ENCODE peak calls at places on chromosomes 5 and 9, in eight cellular contexts. One of them, this sample, is unnamed.

GRCh38 chr9:83032065-83032625 is 30.8 kb downstream of the RASEF start:
- DNase-seq in cardiac fibroblast: no peak
- DNase-seq in foreskin fibroblast: no peak
- DNase-seq in coronary artery: no peak
- DNase-seq in AG04450: no peak
- DNase-seq in cardiac muscle cell: no peak
- DNase-seq in mesendoderm: no peak
- DNase-seq in aorta: no peak
- DNase-seq in this sample: no peak

GRCh38 chr5:91074615-91075014 is 308.5 kb downstream of the ARRDC3 start:
- DNase-seq in AG04450: peak
- DNase-seq in mesendoderm: peak
- DNase-seq in aorta: no peak
- DNase-seq in coronary artery: no peak
- DNase-seq in cardiac fibroblast: peak
- DNase-seq in cardiac muscle cell: peak
- DNase-seq in foreskin fibroblast: peak
- DNase-seq in this sample: peak

GRCh38 chr5:38162625-38163024 is 95.7 kb upstream of the EGFLAM start:
- DNase-seq in foreskin fibroblast: no peak
- DNase-seq in mesendoderm: no peak
- DNase-seq in AG04450: no peak
- DNase-seq in coronary artery: no peak
- DNase-seq in cardiac fibroblast: peak
- DNase-seq in cardiac muscle cell: no peak
- DNase-seq in aorta: no peak
- DNase-seq in this sample: no peak

GRCh38 chr9:33510264-33511183 is 13.5 kb upstream of the ANKRD18B start:
- DNase-seq in cardiac fibroblast: peak
- DNase-seq in cardiac muscle cell: peak
- DNase-seq in mesendoderm: peak
- DNase-seq in AG04450: no peak
- DNase-seq in coronary artery: peak
- DNase-seq in foreskin fibroblast: peak
- DNase-seq in aorta: peak
- DNase-seq in this sample: peak

GRCh38 chr5:11048760-11049159 is 287.7 kb upstream of the DAP start:
- DNase-seq in aorta: no peak
- DNase-seq in foreskin fibroblast: no peak
- DNase-seq in cardiac muscle cell: no peak
- DNase-seq in mesendoderm: peak
- DNase-seq in cardiac fibroblast: no peak
- DNase-seq in coronary artery: no peak
- DNase-seq in AG04450: no peak
- DNase-seq in this sample: no peak

GRCh38 chr5:150734579-150735384 is 24.0 kb downstream of the DCTN4 start:
- DNase-seq in mesendoderm: peak
- DNase-seq in cardiac fibroblast: no peak
- DNase-seq in coronary artery: no peak
- DNase-seq in AG04450: no peak
- DNase-seq in aorta: peak
- DNase-seq in cardiac muscle cell: no peak
- DNase-seq in foreskin fibroblast: no peak
- DNase-seq in this sample: no peak

GRCh38 chr5:759111-759741 is 25.3 kb downstream of the ZDHHC11B start:
- DNase-seq in cardiac fibroblast: peak
- DNase-seq in cardiac muscle cell: peak
- DNase-seq in aorta: peak
- DNase-seq in mesendoderm: peak
- DNase-seq in coronary artery: peak
- DNase-seq in AG04450: no peak
- DNase-seq in foreskin fibroblast: no peak
- DNase-seq in this sample: peak

GRCh38 chr9:129964901-129965734 is 77.9 kb downstream of the FNBP1 start:
- DNase-seq in mesendoderm: peak
- DNase-seq in cardiac muscle cell: peak
- DNase-seq in coronary artery: no peak
- DNase-seq in foreskin fibroblast: peak
- DNase-seq in cardiac fibroblast: peak
- DNase-seq in aorta: no peak
- DNase-seq in AG04450: peak
- DNase-seq in this sample: peak

GRCh38 chr5:7209583-7210139 is 186.3 kb upstream of the ADCY2 start:
- DNase-seq in foreskin fibroblast: no peak
- DNase-seq in aorta: peak
- DNase-seq in cardiac fibroblast: no peak
- DNase-seq in coronary artery: no peak
- DNase-seq in AG04450: no peak
- DNase-seq in mesendoderm: no peak
- DNase-seq in cardiac muscle cell: no peak
- DNase-seq in this sample: no peak

GRCh38 chr5:33037101-33037500 is 326.0 kb downstream of the NPR3 start:
- DNase-seq in mesendoderm: no peak
- DNase-seq in cardiac fibroblast: no peak
- DNase-seq in foreskin fibroblast: no peak
- DNase-seq in aorta: no peak
- DNase-seq in AG04450: no peak
- DNase-seq in cardiac muscle cell: peak
- DNase-seq in coronary artery: no peak
- DNase-seq in this sample: peak

GRCh38 chr5:103177543-103177942 is 57.4 kb downstream of the PPIP5K2 start:
- DNase-seq in mesendoderm: no peak
- DNase-seq in cardiac fibroblast: no peak
- DNase-seq in AG04450: no peak
- DNase-seq in aorta: no peak
- DNase-seq in foreskin fibroblast: no peak
- DNase-seq in cardiac muscle cell: no peak
- DNase-seq in coronary artery: no peak
- DNase-seq in this sample: no peak

GRCh38 chr5:132458226-132458560 is 32.4 kb downstream of the IRF1 start:
- DNase-seq in coronary artery: no peak
- DNase-seq in foreskin fibroblast: peak
- DNase-seq in cardiac muscle cell: no peak
- DNase-seq in aorta: no peak
- DNase-seq in AG04450: no peak
- DNase-seq in cardiac fibroblast: peak
- DNase-seq in mesendoderm: no peak
- DNase-seq in this sample: no peak

GRCh38 chr5:128036961-128037360 is 46.6 kb upstream of the SLC12A2 start:
- DNase-seq in AG04450: no peak
- DNase-seq in aorta: no peak
- DNase-seq in cardiac muscle cell: peak
- DNase-seq in mesendoderm: peak
- DNase-seq in foreskin fibroblast: no peak
- DNase-seq in cardiac fibroblast: peak
- DNase-seq in coronary artery: no peak
- DNase-seq in this sample: peak

GRCh38 chr9:70260007-70260443 is 1.2 kb downstream of the SMC5 start:
- DNase-seq in AG04450: no peak
- DNase-seq in cardiac muscle cell: no peak
- DNase-seq in foreskin fibroblast: peak
- DNase-seq in aorta: peak
- DNase-seq in mesendoderm: no peak
- DNase-seq in cardiac fibroblast: no peak
- DNase-seq in coronary artery: no peak
- DNase-seq in this sample: no peak

GRCh38 chr9:98851730-98852462 is 44.4 kb downstream of the GALNT12 start:
- DNase-seq in AG04450: no peak
- DNase-seq in cardiac muscle cell: no peak
- DNase-seq in cardiac fibroblast: no peak
- DNase-seq in foreskin fibroblast: no peak
- DNase-seq in aorta: no peak
- DNase-seq in coronary artery: no peak
- DNase-seq in mesendoderm: peak
- DNase-seq in this sample: no peak

DNA sequence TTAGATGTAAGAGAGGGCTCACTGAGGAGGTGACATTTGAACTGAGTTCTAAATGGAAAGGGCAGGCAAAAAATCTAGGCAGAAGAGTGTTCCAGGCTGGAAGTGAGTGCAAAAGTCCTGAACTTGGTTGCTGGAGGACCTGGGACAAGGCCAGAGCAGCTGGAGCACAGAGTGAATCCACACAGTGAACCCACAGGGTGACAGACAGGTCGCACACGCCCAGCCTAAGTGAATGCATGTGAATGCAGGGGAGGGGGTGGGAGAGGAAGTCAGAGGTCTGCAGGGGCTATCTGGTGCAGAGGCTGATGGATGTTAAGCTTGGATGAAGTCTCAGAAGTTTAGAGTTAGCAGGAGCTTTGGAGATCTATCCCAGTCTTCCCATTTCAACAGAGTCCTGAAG is 556 bp upstream of the TTF1 start:
- DNase-seq in foreskin fibroblast: no peak
- DNase-seq in aorta: no peak
- DNase-seq in coronary artery: no peak
- DNase-seq in cardiac muscle cell: no peak
- DNase-seq in cardiac fibroblast: no peak
- DNase-seq in mesendoderm: peak
- DNase-seq in AG04450: no peak
- DNase-seq in this sample: no peak
- H3K4me3 ChIP-seq in foreskin fibroblast: peak
- H3K4me3 ChIP-seq in aorta: peak
- H3K4me3 ChIP-seq in coronary artery: peak
- H3K4me3 ChIP-seq in cardiac muscle cell: no peak
- H3K4me3 ChIP-seq in cardiac fibroblast: no peak
- H3K4me3 ChIP-seq in mesendoderm: no peak
- H3K4me3 ChIP-seq in AG04450: no peak
- H3K4me3 ChIP-seq in this sample: peak

GRCh38 chr5:73215891-73216610 is 43.1 kb downstream of the TMEM174 start:
- DNase-seq in cardiac muscle cell: peak
- DNase-seq in mesendoderm: peak
- DNase-seq in foreskin fibroblast: peak
- DNase-seq in AG04450: peak
- DNase-seq in aorta: peak
- DNase-seq in coronary artery: no peak
- DNase-seq in cardiac fibroblast: peak
- DNase-seq in this sample: peak
- H3K4me3 ChIP-seq in cardiac muscle cell: peak
- H3K4me3 ChIP-seq in mesendoderm: no peak
- H3K4me3 ChIP-seq in foreskin fibroblast: peak
- H3K4me3 ChIP-seq in AG04450: peak
- H3K4me3 ChIP-seq in aorta: no peak
- H3K4me3 ChIP-seq in coronary artery: peak
- H3K4me3 ChIP-seq in cardiac fibroblast: peak
- H3K4me3 ChIP-seq in this sample: peak

DNA sequence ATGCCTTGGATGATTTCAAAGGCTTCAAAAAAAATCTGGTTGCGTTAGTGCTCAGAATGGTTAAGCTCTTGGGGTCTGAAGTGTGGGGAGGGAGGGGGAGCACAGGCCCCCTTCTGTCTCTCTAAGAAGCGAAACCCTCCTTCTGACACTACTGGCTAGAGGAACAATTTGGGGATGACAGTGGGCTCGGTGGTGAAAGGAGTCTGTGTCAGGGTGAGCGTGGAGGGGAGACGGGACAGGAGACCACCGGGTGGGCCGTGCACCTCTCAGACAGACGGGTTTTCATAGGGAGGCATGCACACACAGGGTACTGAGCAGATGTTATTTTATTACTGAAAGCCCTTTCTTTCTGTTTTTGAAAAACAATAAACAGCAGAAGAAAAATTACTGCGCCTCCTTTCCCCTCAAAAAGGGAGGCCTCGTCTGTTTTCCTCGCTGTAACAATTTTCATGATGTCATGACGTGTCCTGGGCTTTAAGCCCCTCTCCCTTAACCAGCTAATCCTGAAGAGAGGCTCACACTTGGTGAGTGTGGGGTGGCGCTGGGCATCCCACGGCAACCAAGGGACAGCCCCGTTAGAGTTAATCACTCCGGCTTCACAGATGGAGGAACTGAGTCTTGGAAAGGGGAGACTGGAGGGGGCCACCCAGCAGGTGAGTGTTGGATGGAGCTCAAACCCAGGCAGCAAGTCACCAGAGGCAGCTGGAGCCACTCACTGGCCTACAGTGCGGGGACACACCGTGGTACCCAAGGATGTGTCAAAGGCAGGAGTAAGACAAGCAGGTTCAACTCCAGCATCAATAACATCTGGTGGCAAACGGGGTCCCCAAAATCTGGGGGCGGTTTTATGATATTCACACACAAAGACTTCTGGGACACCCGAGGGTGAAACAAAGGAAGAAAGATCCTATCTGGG is 53.4 kb downstream of the PTCH1 start:
- DNase-seq in cardiac muscle cell: no peak
- DNase-seq in aorta: no peak
- DNase-seq in coronary artery: no peak
- DNase-seq in mesendoderm: no peak
- DNase-seq in cardiac fibroblast: no peak
- DNase-seq in foreskin fibroblast: no peak
- DNase-seq in AG04450: no peak
- DNase-seq in this sample: no peak
- H3K4me3 ChIP-seq in cardiac muscle cell: peak
- H3K4me3 ChIP-seq in aorta: no peak
- H3K4me3 ChIP-seq in coronary artery: peak
- H3K4me3 ChIP-seq in mesendoderm: no peak
- H3K4me3 ChIP-seq in cardiac fibroblast: peak
- H3K4me3 ChIP-seq in foreskin fibroblast: peak
- H3K4me3 ChIP-seq in AG04450: peak
- H3K4me3 ChIP-seq in this sample: peak

GRCh38 chr9:134059188-134059641 is 8.6 kb downstream of the BRD3 start:
- DNase-seq in coronary artery: no peak
- DNase-seq in AG04450: no peak
- DNase-seq in foreskin fibroblast: no peak
- DNase-seq in cardiac muscle cell: no peak
- DNase-seq in cardiac fibroblast: no peak
- DNase-seq in aorta: no peak
- DNase-seq in mesendoderm: no peak
- DNase-seq in this sample: no peak

GRCh38 chr9:134061019-134061687 is 6.7 kb downstream of the BRD3 start:
- DNase-seq in foreskin fibroblast: no peak
- DNase-seq in cardiac fibroblast: no peak
- DNase-seq in AG04450: no peak
- DNase-seq in aorta: no peak
- DNase-seq in coronary artery: no peak
- DNase-seq in mesendoderm: no peak
- DNase-seq in cardiac muscle cell: no peak
- DNase-seq in this sample: no peak

GRCh38 chr9:134058716-134059115 is 9.1 kb downstream of the BRD3 start:
- DNase-seq in cardiac fibroblast: peak
- DNase-seq in coronary artery: no peak
- DNase-seq in AG04450: no peak
- DNase-seq in cardiac muscle cell: no peak
- DNase-seq in foreskin fibroblast: peak
- DNase-seq in aorta: no peak
- DNase-seq in mesendoderm: no peak
- DNase-seq in this sample: peak

GRCh38 chr9:134060546-134060945 is 7.3 kb downstream of the BRD3 start:
- DNase-seq in aorta: no peak
- DNase-seq in AG04450: no peak
- DNase-seq in mesendoderm: no peak
- DNase-seq in coronary artery: no peak
- DNase-seq in cardiac muscle cell: no peak
- DNase-seq in cardiac fibroblast: no peak
- DNase-seq in foreskin fibroblast: no peak
- DNase-seq in this sample: no peak

GRCh38 chr9:134059661-134060395 is 8.0 kb downstream of the BRD3 start:
- DNase-seq in cardiac fibroblast: no peak
- DNase-seq in aorta: peak
- DNase-seq in coronary artery: no peak
- DNase-seq in mesendoderm: no peak
- DNase-seq in AG04450: no peak
- DNase-seq in cardiac muscle cell: no peak
- DNase-seq in foreskin fibroblast: no peak
- DNase-seq in this sample: no peak
- H3K4me3 ChIP-seq in cardiac fibroblast: no peak
- H3K4me3 ChIP-seq in aorta: no peak
- H3K4me3 ChIP-seq in coronary artery: no peak
- H3K4me3 ChIP-seq in mesendoderm: no peak
- H3K4me3 ChIP-seq in AG04450: no peak
- H3K4me3 ChIP-seq in cardiac muscle cell: no peak
- H3K4me3 ChIP-seq in foreskin fibroblast: no peak
- H3K4me3 ChIP-seq in this sample: no peak